ENCODE peak calls at places on chromosomes 2 and 18, in eight cellular contexts. One of them, this sample, is unnamed.

GRCh38 chr18:12029786-12030571 is 48.7 kb downstream of the IMPA2 start:
- DNase-seq in breast epithelium: no peak
- DNase-seq in GM12878: no peak
- DNase-seq in IMR-90: no peak
- DNase-seq in HCT116: no peak
- DNase-seq in lower leg skin: peak
- DNase-seq in sigmoid colon: peak
- DNase-seq in Peyer's patch: no peak
- DNase-seq in this sample: no peak

GRCh38 chr2:141791521-141791920 is 339.3 kb downstream of the LRP1B start:
- DNase-seq in breast epithelium: no peak
- DNase-seq in GM12878: no peak
- DNase-seq in IMR-90: no peak
- DNase-seq in HCT116: no peak
- DNase-seq in lower leg skin: no peak
- DNase-seq in sigmoid colon: no peak
- DNase-seq in Peyer's patch: no peak
- DNase-seq in this sample: no peak

GRCh38 chr2:63435080-63435479 is 153.2 kb downstream of the WDPCP start:
- DNase-seq in breast epithelium: no peak
- DNase-seq in GM12878: no peak
- DNase-seq in IMR-90: no peak
- DNase-seq in HCT116: no peak
- DNase-seq in lower leg skin: no peak
- DNase-seq in sigmoid colon: no peak
- DNase-seq in Peyer's patch: no peak
- DNase-seq in this sample: no peak

GRCh38 chr2:21836766-21837543 is 713.2 kb downstream of the TDRD15 start:
- DNase-seq in breast epithelium: no peak
- DNase-seq in GM12878: no peak
- DNase-seq in IMR-90: peak
- DNase-seq in HCT116: no peak
- DNase-seq in lower leg skin: no peak
- DNase-seq in sigmoid colon: no peak
- DNase-seq in Peyer's patch: no peak
- DNase-seq in this sample: no peak

GRCh38 chr2:159454185-159454584 is 162.2 kb downstream of the BAZ2B start:
- DNase-seq in breast epithelium: no peak
- DNase-seq in GM12878: no peak
- DNase-seq in IMR-90: peak
- DNase-seq in HCT116: no peak
- DNase-seq in lower leg skin: no peak
- DNase-seq in sigmoid colon: no peak
- DNase-seq in Peyer's patch: no peak
- DNase-seq in this sample: no peak

GRCh38 chr2:230691005-230691647 is 21.5 kb upstream of the CAB39 start:
- DNase-seq in breast epithelium: no peak
- DNase-seq in GM12878: no peak
- DNase-seq in IMR-90: peak
- DNase-seq in HCT116: peak
- DNase-seq in lower leg skin: peak
- DNase-seq in sigmoid colon: no peak
- DNase-seq in Peyer's patch: no peak
- DNase-seq in this sample: peak

GRCh38 chr2:23669413-23670244 is 257.3 kb downstream of the ATAD2B start:
- DNase-seq in breast epithelium: peak
- DNase-seq in GM12878: no peak
- DNase-seq in IMR-90: peak
- DNase-seq in HCT116: no peak
- DNase-seq in lower leg skin: peak
- DNase-seq in sigmoid colon: peak
- DNase-seq in Peyer's patch: no peak
- DNase-seq in this sample: no peak

GRCh38 chr2:183037281-183037659 is 987 bp downstream of the NCKAP1 start:
- DNase-seq in breast epithelium: no peak
- DNase-seq in GM12878: no peak
- DNase-seq in IMR-90: peak
- DNase-seq in HCT116: peak
- DNase-seq in lower leg skin: no peak
- DNase-seq in sigmoid colon: no peak
- DNase-seq in Peyer's patch: no peak
- DNase-seq in this sample: no peak

GRCh38 chr18:63422087-63422861 is at the start of gene VPS4B:
- DNase-seq in breast epithelium: peak
- DNase-seq in GM12878: peak
- DNase-seq in IMR-90: peak
- DNase-seq in HCT116: peak
- DNase-seq in lower leg skin: peak
- DNase-seq in sigmoid colon: peak
- DNase-seq in Peyer's patch: peak
- DNase-seq in this sample: peak

GRCh38 chr18:22040527-22040926 is 128.9 kb upstream of the GATA6 start:
- DNase-seq in breast epithelium: no peak
- DNase-seq in GM12878: no peak
- DNase-seq in IMR-90: no peak
- DNase-seq in HCT116: no peak
- DNase-seq in lower leg skin: no peak
- DNase-seq in sigmoid colon: no peak
- DNase-seq in Peyer's patch: no peak
- DNase-seq in this sample: no peak

GRCh38 chr2:73031725-73032701 is 39.5 kb downstream of the SFXN5 start:
- DNase-seq in breast epithelium: no peak
- DNase-seq in GM12878: no peak
- DNase-seq in IMR-90: no peak
- DNase-seq in HCT116: no peak
- DNase-seq in lower leg skin: no peak
- DNase-seq in sigmoid colon: no peak
- DNase-seq in Peyer's patch: no peak
- DNase-seq in this sample: no peak

GRCh38 chr18:58871514-58872490 is 7.1 kb downstream of the ZNF532 start:
- DNase-seq in breast epithelium: no peak
- DNase-seq in GM12878: no peak
- DNase-seq in IMR-90: peak
- DNase-seq in HCT116: no peak
- DNase-seq in lower leg skin: peak
- DNase-seq in sigmoid colon: peak
- DNase-seq in Peyer's patch: no peak
- DNase-seq in this sample: no peak

GRCh38 chr2:132670104-132670960 is at the start of gene LYPD1:
- DNase-seq in breast epithelium: no peak
- DNase-seq in GM12878: no peak
- DNase-seq in IMR-90: no peak
- DNase-seq in HCT116: no peak
- DNase-seq in lower leg skin: no peak
- DNase-seq in sigmoid colon: peak
- DNase-seq in Peyer's patch: no peak
- DNase-seq in this sample: peak

GRCh38 chr2:191612496-191612895 is 65.4 kb upstream of the NABP1 start:
- DNase-seq in breast epithelium: no peak
- DNase-seq in GM12878: no peak
- DNase-seq in IMR-90: peak
- DNase-seq in HCT116: no peak
- DNase-seq in lower leg skin: no peak
- DNase-seq in sigmoid colon: no peak
- DNase-seq in Peyer's patch: no peak
- DNase-seq in this sample: no peak

GRCh38 chr2:241014224-241014623 is 15.8 kb downstream of the SNED1 start:
- DNase-seq in breast epithelium: no peak
- DNase-seq in GM12878: no peak
- DNase-seq in IMR-90: no peak
- DNase-seq in HCT116: no peak
- DNase-seq in lower leg skin: peak
- DNase-seq in sigmoid colon: peak
- DNase-seq in Peyer's patch: peak
- DNase-seq in this sample: no peak

GRCh38 chr18:43161528-43161927 is 46.0 kb upstream of the RIT2 start:
- DNase-seq in breast epithelium: no peak
- DNase-seq in GM12878: no peak
- DNase-seq in IMR-90: peak
- DNase-seq in HCT116: no peak
- DNase-seq in lower leg skin: no peak
- DNase-seq in sigmoid colon: no peak
- DNase-seq in Peyer's patch: no peak
- DNase-seq in this sample: peak

GRCh38 chr2:97740590-97741182 is 27.3 kb downstream of the ZAP70 start:
- DNase-seq in breast epithelium: no peak
- DNase-seq in GM12878: no peak
- DNase-seq in IMR-90: peak
- DNase-seq in HCT116: peak
- DNase-seq in lower leg skin: peak
- DNase-seq in sigmoid colon: no peak
- DNase-seq in Peyer's patch: peak
- DNase-seq in this sample: peak

GRCh38 chr2:70748002-70748779 is 19.8 kb downstream of the ADD2 start:
- DNase-seq in breast epithelium: no peak
- DNase-seq in GM12878: no peak
- DNase-seq in IMR-90: no peak
- DNase-seq in HCT116: peak
- DNase-seq in lower leg skin: no peak
- DNase-seq in sigmoid colon: no peak
- DNase-seq in Peyer's patch: no peak
- DNase-seq in this sample: no peak

GRCh38 chr18:8142131-8142711 is 467.0 kb upstream of the RAB12 start:
- DNase-seq in breast epithelium: no peak
- DNase-seq in GM12878: no peak
- DNase-seq in IMR-90: peak
- DNase-seq in HCT116: no peak
- DNase-seq in lower leg skin: no peak
- DNase-seq in sigmoid colon: no peak
- DNase-seq in Peyer's patch: no peak
- DNase-seq in this sample: no peak

GRCh38 chr2:117407746-117408145 is 406.7 kb upstream of the DDX18 start:
- DNase-seq in breast epithelium: no peak
- DNase-seq in GM12878: no peak
- DNase-seq in IMR-90: no peak
- DNase-seq in HCT116: no peak
- DNase-seq in lower leg skin: no peak
- DNase-seq in sigmoid colon: no peak
- DNase-seq in Peyer's patch: no peak
- DNase-seq in this sample: no peak

GRCh38 chr2:42170619-42171395 is 1.7 kb downstream of the EML4 start:
- DNase-seq in breast epithelium: no peak
- DNase-seq in GM12878: no peak
- DNase-seq in IMR-90: no peak
- DNase-seq in HCT116: no peak
- DNase-seq in lower leg skin: no peak
- DNase-seq in sigmoid colon: no peak
- DNase-seq in Peyer's patch: no peak
- DNase-seq in this sample: no peak

GRCh38 chr2:42168459-42169099 is 574 bp upstream of the EML4 start:
- DNase-seq in breast epithelium: no peak
- DNase-seq in GM12878: no peak
- DNase-seq in IMR-90: no peak
- DNase-seq in HCT116: no peak
- DNase-seq in lower leg skin: no peak
- DNase-seq in sigmoid colon: no peak
- DNase-seq in Peyer's patch: no peak
- DNase-seq in this sample: no peak

GRCh38 chr2:42167458-42167857 is 1.7 kb upstream of the EML4 start:
- DNase-seq in breast epithelium: no peak
- DNase-seq in GM12878: no peak
- DNase-seq in IMR-90: no peak
- DNase-seq in HCT116: no peak
- DNase-seq in lower leg skin: no peak
- DNase-seq in sigmoid colon: no peak
- DNase-seq in Peyer's patch: no peak
- DNase-seq in this sample: no peak

GRCh38 chr2:42169869-42170465 is 814 bp downstream of the EML4 start:
- DNase-seq in breast epithelium: no peak
- DNase-seq in GM12878: no peak
- DNase-seq in IMR-90: peak
- DNase-seq in HCT116: no peak
- DNase-seq in lower leg skin: no peak
- DNase-seq in sigmoid colon: no peak
- DNase-seq in Peyer's patch: peak
- DNase-seq in this sample: no peak

GRCh38 chr2:42169100-42169868 is at the start of gene EML4:
- DNase-seq in breast epithelium: peak
- DNase-seq in GM12878: peak
- DNase-seq in IMR-90: peak
- DNase-seq in HCT116: peak
- DNase-seq in lower leg skin: peak
- DNase-seq in sigmoid colon: peak
- DNase-seq in Peyer's patch: peak
- DNase-seq in this sample: peak
- TF ChIP-seq POLR2A in breast epithelium: no peak
- TF ChIP-seq POLR2A in GM12878: peak
- TF ChIP-seq POLR2A in IMR-90: peak
- TF ChIP-seq POLR2A in HCT116: peak
- TF ChIP-seq POLR2A in lower leg skin: no peak
- TF ChIP-seq POLR2A in sigmoid colon: peak
- TF ChIP-seq POLR2A in Peyer's patch: peak
- TF ChIP-seq POLR2A in this sample: peak

GRCh38 chr2:37156857-37157714 is at the start of gene EIF2AK2:
- DNase-seq in breast epithelium: peak
- DNase-seq in GM12878: no peak
- DNase-seq in IMR-90: peak
- DNase-seq in HCT116: peak
- DNase-seq in lower leg skin: peak
- DNase-seq in sigmoid colon: peak
- DNase-seq in Peyer's patch: peak
- DNase-seq in this sample: peak
- TF ChIP-seq POLR2A in breast epithelium: no peak
- TF ChIP-seq POLR2A in GM12878: peak
- TF ChIP-seq POLR2A in IMR-90: no peak
- TF ChIP-seq POLR2A in HCT116: no peak
- TF ChIP-seq POLR2A in lower leg skin: no peak
- TF ChIP-seq POLR2A in sigmoid colon: no peak
- TF ChIP-seq POLR2A in Peyer's patch: peak
- TF ChIP-seq POLR2A in this sample: peak

GRCh38 chr18:9221661-9222060 is 85.1 kb downstream of the ANKRD12 start:
- DNase-seq in breast epithelium: no peak
- DNase-seq in GM12878: no peak
- DNase-seq in IMR-90: no peak
- DNase-seq in HCT116: no peak
- DNase-seq in lower leg skin: no peak
- DNase-seq in sigmoid colon: no peak
- DNase-seq in Peyer's patch: no peak
- DNase-seq in this sample: no peak

GRCh38 chr18:9221040-9221439 is 84.5 kb downstream of the ANKRD12 start:
- DNase-seq in breast epithelium: no peak
- DNase-seq in GM12878: no peak
- DNase-seq in IMR-90: no peak
- DNase-seq in HCT116: no peak
- DNase-seq in lower leg skin: no peak
- DNase-seq in sigmoid colon: no peak
- DNase-seq in Peyer's patch: no peak
- DNase-seq in this sample: no peak

GRCh38 chr18:9231852-9232476 is 95.4 kb downstream of the ANKRD12 start:
- DNase-seq in breast epithelium: no peak
- DNase-seq in GM12878: no peak
- DNase-seq in IMR-90: no peak
- DNase-seq in HCT116: no peak
- DNase-seq in lower leg skin: no peak
- DNase-seq in sigmoid colon: no peak
- DNase-seq in Peyer's patch: no peak
- DNase-seq in this sample: no peak

GRCh38 chr18:9226463-9226862 is 89.9 kb downstream of the ANKRD12 start:
- DNase-seq in breast epithelium: no peak
- DNase-seq in GM12878: no peak
- DNase-seq in IMR-90: no peak
- DNase-seq in HCT116: no peak
- DNase-seq in lower leg skin: no peak
- DNase-seq in sigmoid colon: no peak
- DNase-seq in Peyer's patch: no peak
- DNase-seq in this sample: no peak
- TF ChIP-seq POLR2A in breast epithelium: no peak
- TF ChIP-seq POLR2A in GM12878: no peak
- TF ChIP-seq POLR2A in IMR-90: no peak
- TF ChIP-seq POLR2A in HCT116: no peak
- TF ChIP-seq POLR2A in lower leg skin: no peak
- TF ChIP-seq POLR2A in sigmoid colon: no peak
- TF ChIP-seq POLR2A in Peyer's patch: no peak
- TF ChIP-seq POLR2A in this sample: no peak

GRCh38 chr2:38376346-38376682 is 759 bp downstream of the ATL2 start:
- DNase-seq in breast epithelium: no peak
- DNase-seq in GM12878: peak
- DNase-seq in IMR-90: peak
- DNase-seq in HCT116: peak
- DNase-seq in lower leg skin: no peak
- DNase-seq in sigmoid colon: no peak
- DNase-seq in Peyer's patch: no peak
- DNase-seq in this sample: peak
- TF ChIP-seq POLR2A in breast epithelium: no peak
- TF ChIP-seq POLR2A in GM12878: no peak
- TF ChIP-seq POLR2A in IMR-90: no peak
- TF ChIP-seq POLR2A in HCT116: no peak
- TF ChIP-seq POLR2A in lower leg skin: no peak
- TF ChIP-seq POLR2A in sigmoid colon: peak
- TF ChIP-seq POLR2A in Peyer's patch: peak
- TF ChIP-seq POLR2A in this sample: no peak